ENCODE peak calls at places on chromosomes 11 and 22, in five cellular contexts. One of them, this sample, is unnamed.

GRCh38 chr22:22410121-22410520 is 98.4 kb downstream of the ZNF280B start:
- DNase-seq in stimulated activated CD4-positive, alpha-beta T cell treated with anti-CD3 and anti-CD28 coated beads, Interleukin-2, amount 100 ng/mL, for 48 hours: no peak
- DNase-seq in lung: no peak
- DNase-seq in EL: no peak
- DNase-seq in T-helper 1 cell: no peak
- DNase-seq in this sample: no peak

GRCh38 chr22:27075891-27076290 is 418.5 kb downstream of the MIAT start:
- DNase-seq in lung: no peak
- DNase-seq in stimulated activated CD4-positive, alpha-beta T cell treated with anti-CD3 and anti-CD28 coated beads, Interleukin-2, amount 100 ng/mL, for 48 hours: no peak
- DNase-seq in EL: no peak
- DNase-seq in T-helper 1 cell: no peak
- DNase-seq in this sample: no peak

GRCh38 chr11:78763664-78764063 is 189.0 kb upstream of the NARS2 start:
- DNase-seq in T-helper 1 cell: no peak
- DNase-seq in EL: no peak
- DNase-seq in stimulated activated CD4-positive, alpha-beta T cell treated with anti-CD3 and anti-CD28 coated beads, Interleukin-2, amount 100 ng/mL, for 48 hours: no peak
- DNase-seq in lung: peak; percentile 36
- DNase-seq in this sample: no peak

GRCh38 chr11:27041141-27041869 is 690 bp downstream of the BBOX1 start:
- DNase-seq in EL: no peak
- DNase-seq in lung: no peak
- DNase-seq in T-helper 1 cell: no peak
- DNase-seq in stimulated activated CD4-positive, alpha-beta T cell treated with anti-CD3 and anti-CD28 coated beads, Interleukin-2, amount 100 ng/mL, for 48 hours: no peak
- DNase-seq in this sample: no peak

GRCh38 chr11:91981995-91982394 is 242.6 kb upstream of the FAT3 start:
- DNase-seq in T-helper 1 cell: no peak
- DNase-seq in stimulated activated CD4-positive, alpha-beta T cell treated with anti-CD3 and anti-CD28 coated beads, Interleukin-2, amount 100 ng/mL, for 48 hours: no peak
- DNase-seq in EL: peak; percentile 96
- DNase-seq in lung: peak; percentile 44
- DNase-seq in this sample: no peak

GRCh38 chr11:1202154-1202775 is 20.6 kb upstream of the MUC5B start:
- DNase-seq in T-helper 1 cell: no peak
- DNase-seq in stimulated activated CD4-positive, alpha-beta T cell treated with anti-CD3 and anti-CD28 coated beads, Interleukin-2, amount 100 ng/mL, for 48 hours: no peak
- DNase-seq in lung: no peak
- DNase-seq in EL: no peak
- DNase-seq in this sample: no peak

GRCh38 chr11:71525938-71526495 is 1.1 kb upstream of the KRTAP5-7 start:
- DNase-seq in stimulated activated CD4-positive, alpha-beta T cell treated with anti-CD3 and anti-CD28 coated beads, Interleukin-2, amount 100 ng/mL, for 48 hours: no peak
- DNase-seq in T-helper 1 cell: no peak
- DNase-seq in lung: no peak
- DNase-seq in EL: no peak
- DNase-seq in this sample: no peak

GRCh38 chr11:69671734-69672465 is 3.3 kb downstream of the LTO1 start:
- DNase-seq in T-helper 1 cell: no peak
- DNase-seq in stimulated activated CD4-positive, alpha-beta T cell treated with anti-CD3 and anti-CD28 coated beads, Interleukin-2, amount 100 ng/mL, for 48 hours: no peak
- DNase-seq in EL: no peak
- DNase-seq in lung: no peak
- DNase-seq in this sample: no peak

GRCh38 chr22:23073506-23074229 is 3.3 kb downstream of the GNAZ start:
- DNase-seq in stimulated activated CD4-positive, alpha-beta T cell treated with anti-CD3 and anti-CD28 coated beads, Interleukin-2, amount 100 ng/mL, for 48 hours: no peak
- DNase-seq in lung: no peak
- DNase-seq in T-helper 1 cell: no peak
- DNase-seq in EL: no peak
- DNase-seq in this sample: no peak

GRCh38 chr22:37807410-37808293 is at the start of gene GCAT:
- DNase-seq in T-helper 1 cell: peak; percentile 79
- DNase-seq in EL: peak; percentile 98
- DNase-seq in lung: peak; percentile 96
- DNase-seq in stimulated activated CD4-positive, alpha-beta T cell treated with anti-CD3 and anti-CD28 coated beads, Interleukin-2, amount 100 ng/mL, for 48 hours: peak; percentile 88
- DNase-seq in this sample: peak; percentile 88

This sample was measured in activated T-helper 2 cell treated with anti-CD3 and anti-CD28 coated beads, Interferon-gamma antibody, Interleukin-2, Interleukin-4, amounts not matched to agents 10 μg/mL and 5 μg/mL and 100 μg/mL, durations not matched to agents 14 hours and 24 hours and 36 hours.